ENCODE peak calls at places on chromosomes 13 and 19, in eight cellular contexts. One of them, this sample, is unnamed.

GRCh38 chr19:44741841-44742352 is 6.6 kb upstream of the BCL3 start:
- DNase-seq in pancreas: peak
- DNase-seq in vagina: peak
- DNase-seq in tibial nerve: peak
- DNase-seq in activated CD8-positive, alpha-beta T cell treated with anti-CD3 and anti-CD28 coated beads for 36 hours: peak
- DNase-seq in neural crest cell: no peak
- DNase-seq in RWPE2: peak
- DNase-seq in BJ: peak
- DNase-seq in this sample: no peak

GRCh38 chr19:38224014-38224862 is at the start of gene DPF1:
- DNase-seq in activated CD8-positive, alpha-beta T cell treated with anti-CD3 and anti-CD28 coated beads for 36 hours: peak
- DNase-seq in tibial nerve: no peak
- DNase-seq in vagina: no peak
- DNase-seq in pancreas: peak
- DNase-seq in RWPE2: peak
- DNase-seq in neural crest cell: peak
- DNase-seq in BJ: no peak
- DNase-seq in this sample: peak

GRCh38 chr19:51091895-51092873 is 9.5 kb upstream of the KLK14 start:
- DNase-seq in activated CD8-positive, alpha-beta T cell treated with anti-CD3 and anti-CD28 coated beads for 36 hours: no peak
- DNase-seq in BJ: no peak
- DNase-seq in RWPE2: no peak
- DNase-seq in neural crest cell: no peak
- DNase-seq in vagina: no peak
- DNase-seq in tibial nerve: no peak
- DNase-seq in pancreas: no peak
- DNase-seq in this sample: no peak

GRCh38 chr13:74061939-74062595 is 72.1 kb downstream of the KLF12 start:
- DNase-seq in tibial nerve: no peak
- DNase-seq in RWPE2: no peak
- DNase-seq in pancreas: no peak
- DNase-seq in vagina: no peak
- DNase-seq in BJ: peak
- DNase-seq in activated CD8-positive, alpha-beta T cell treated with anti-CD3 and anti-CD28 coated beads for 36 hours: peak
- DNase-seq in neural crest cell: no peak
- DNase-seq in this sample: peak

GRCh38 chr13:112928958-112929777 is 39.8 kb upstream of the MCF2L start:
- DNase-seq in vagina: no peak
- DNase-seq in neural crest cell: no peak
- DNase-seq in tibial nerve: no peak
- DNase-seq in BJ: no peak
- DNase-seq in pancreas: no peak
- DNase-seq in activated CD8-positive, alpha-beta T cell treated with anti-CD3 and anti-CD28 coated beads for 36 hours: no peak
- DNase-seq in RWPE2: no peak
- DNase-seq in this sample: no peak

GRCh38 chr19:17530586-17530985 is 19.1 kb downstream of the PGLS start:
- DNase-seq in tibial nerve: no peak
- DNase-seq in pancreas: no peak
- DNase-seq in BJ: no peak
- DNase-seq in activated CD8-positive, alpha-beta T cell treated with anti-CD3 and anti-CD28 coated beads for 36 hours: no peak
- DNase-seq in vagina: no peak
- DNase-seq in neural crest cell: no peak
- DNase-seq in RWPE2: no peak
- DNase-seq in this sample: no peak

GRCh38 chr13:40470665-40471064 is 195.8 kb downstream of the FOXO1 start:
- DNase-seq in RWPE2: no peak
- DNase-seq in vagina: no peak
- DNase-seq in tibial nerve: peak
- DNase-seq in neural crest cell: no peak
- DNase-seq in activated CD8-positive, alpha-beta T cell treated with anti-CD3 and anti-CD28 coated beads for 36 hours: no peak
- DNase-seq in BJ: no peak
- DNase-seq in pancreas: no peak
- DNase-seq in this sample: no peak

GRCh38 chr19:18473003-18473705 is 35.2 kb upstream of the ISYNA1 start:
- DNase-seq in BJ: no peak
- DNase-seq in activated CD8-positive, alpha-beta T cell treated with anti-CD3 and anti-CD28 coated beads for 36 hours: no peak
- DNase-seq in tibial nerve: no peak
- DNase-seq in pancreas: no peak
- DNase-seq in neural crest cell: no peak
- DNase-seq in vagina: no peak
- DNase-seq in RWPE2: no peak
- DNase-seq in this sample: no peak

DNA sequence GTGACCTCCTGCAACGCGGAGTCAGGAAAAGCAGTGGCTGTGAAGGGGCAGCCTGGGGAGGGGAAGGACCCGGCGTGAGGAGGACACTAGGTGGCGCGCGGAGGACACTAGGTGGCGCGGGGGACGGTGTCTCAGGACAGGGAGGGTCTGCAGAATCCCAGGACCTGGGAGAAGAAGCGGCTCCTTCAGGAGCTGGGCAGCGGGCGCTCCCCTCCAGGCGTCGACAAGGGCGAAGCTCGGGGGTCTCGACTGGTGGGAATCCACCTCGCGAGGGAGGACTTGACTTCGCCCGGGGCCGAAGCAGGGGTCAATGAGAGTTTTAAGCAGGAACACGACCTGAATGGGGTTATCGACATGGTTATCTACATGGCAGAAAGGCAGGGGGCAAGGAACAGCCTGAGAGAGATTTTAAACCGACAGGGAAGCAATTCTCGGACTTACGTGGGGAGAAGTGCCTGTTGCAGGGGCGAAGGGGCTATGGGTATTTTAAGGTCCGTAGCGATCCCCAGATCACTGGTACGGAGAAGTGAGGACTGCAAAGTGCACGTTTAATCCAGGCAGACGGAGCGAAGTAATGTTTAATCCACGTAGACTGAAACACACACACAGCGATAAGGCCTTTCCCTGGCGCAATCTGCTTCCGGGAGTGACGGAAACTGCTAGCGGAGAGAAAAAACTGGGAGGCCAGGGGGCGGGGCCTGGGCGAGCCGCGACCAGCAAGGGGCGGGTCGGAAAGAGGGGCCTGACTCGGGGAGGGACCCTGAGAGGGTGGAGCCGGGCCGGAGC is at the start of gene ZNF616:
- DNase-seq in BJ: peak
- DNase-seq in activated CD8-positive, alpha-beta T cell treated with anti-CD3 and anti-CD28 coated beads for 36 hours: peak
- DNase-seq in RWPE2: peak
- DNase-seq in neural crest cell: peak
- DNase-seq in pancreas: peak
- DNase-seq in vagina: peak
- DNase-seq in tibial nerve: peak
- DNase-seq in this sample: peak
- TF ChIP-seq CTCF in BJ: peak
- TF ChIP-seq CTCF in activated CD8-positive, alpha-beta T cell treated with anti-CD3 and anti-CD28 coated beads for 36 hours: peak
- TF ChIP-seq CTCF in RWPE2: peak
- TF ChIP-seq CTCF in neural crest cell: peak
- TF ChIP-seq CTCF in pancreas: peak
- TF ChIP-seq CTCF in vagina: peak
- TF ChIP-seq CTCF in tibial nerve: peak
- TF ChIP-seq CTCF in this sample: peak

DNA sequence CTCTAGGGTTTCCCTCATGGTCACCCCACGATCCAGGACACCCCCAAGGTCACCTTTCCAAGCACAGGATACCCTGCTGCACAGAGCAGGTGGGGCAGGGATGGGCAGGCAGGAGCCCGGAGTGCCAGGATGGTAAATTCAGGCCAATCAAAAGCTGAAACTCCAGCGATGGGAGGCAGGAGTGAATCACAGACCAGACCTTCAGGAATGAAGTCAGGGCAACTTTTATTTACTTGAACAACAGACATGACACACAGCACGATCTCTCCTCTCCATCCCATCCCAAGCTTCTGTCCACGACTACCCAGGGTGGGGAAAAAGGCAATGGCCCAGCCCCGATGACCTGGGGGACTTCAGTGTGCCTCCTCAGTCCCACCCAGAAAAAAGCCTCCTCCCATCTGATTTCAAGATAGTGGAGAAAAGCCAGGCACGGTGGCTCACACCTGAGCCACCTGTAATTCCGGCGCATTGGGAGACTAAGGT is 39.1 kb downstream of the ZSWIM4 start:
- DNase-seq in neural crest cell: no peak
- DNase-seq in pancreas: no peak
- DNase-seq in vagina: no peak
- DNase-seq in BJ: no peak
- DNase-seq in activated CD8-positive, alpha-beta T cell treated with anti-CD3 and anti-CD28 coated beads for 36 hours: no peak
- DNase-seq in tibial nerve: no peak
- DNase-seq in RWPE2: no peak
- DNase-seq in this sample: no peak
- TF ChIP-seq CTCF in neural crest cell: no peak
- TF ChIP-seq CTCF in pancreas: no peak
- TF ChIP-seq CTCF in vagina: no peak
- TF ChIP-seq CTCF in BJ: no peak
- TF ChIP-seq CTCF in activated CD8-positive, alpha-beta T cell treated with anti-CD3 and anti-CD28 coated beads for 36 hours: no peak
- TF ChIP-seq CTCF in tibial nerve: no peak
- TF ChIP-seq CTCF in RWPE2: no peak
- TF ChIP-seq CTCF in this sample: no peak

GRCh38 chr13:44972956-44973581 is 16.2 kb downstream of the NUFIP1 start:
- DNase-seq in neural crest cell: no peak
- DNase-seq in activated CD8-positive, alpha-beta T cell treated with anti-CD3 and anti-CD28 coated beads for 36 hours: no peak
- DNase-seq in vagina: no peak
- DNase-seq in BJ: no peak
- DNase-seq in tibial nerve: no peak
- DNase-seq in RWPE2: no peak
- DNase-seq in pancreas: no peak
- DNase-seq in this sample: no peak
- TF ChIP-seq CTCF in neural crest cell: peak
- TF ChIP-seq CTCF in activated CD8-positive, alpha-beta T cell treated with anti-CD3 and anti-CD28 coated beads for 36 hours: peak
- TF ChIP-seq CTCF in vagina: no peak
- TF ChIP-seq CTCF in BJ: peak
- TF ChIP-seq CTCF in tibial nerve: peak
- TF ChIP-seq CTCF in RWPE2: peak
- TF ChIP-seq CTCF in pancreas: peak
- TF ChIP-seq CTCF in this sample: peak

DNA sequence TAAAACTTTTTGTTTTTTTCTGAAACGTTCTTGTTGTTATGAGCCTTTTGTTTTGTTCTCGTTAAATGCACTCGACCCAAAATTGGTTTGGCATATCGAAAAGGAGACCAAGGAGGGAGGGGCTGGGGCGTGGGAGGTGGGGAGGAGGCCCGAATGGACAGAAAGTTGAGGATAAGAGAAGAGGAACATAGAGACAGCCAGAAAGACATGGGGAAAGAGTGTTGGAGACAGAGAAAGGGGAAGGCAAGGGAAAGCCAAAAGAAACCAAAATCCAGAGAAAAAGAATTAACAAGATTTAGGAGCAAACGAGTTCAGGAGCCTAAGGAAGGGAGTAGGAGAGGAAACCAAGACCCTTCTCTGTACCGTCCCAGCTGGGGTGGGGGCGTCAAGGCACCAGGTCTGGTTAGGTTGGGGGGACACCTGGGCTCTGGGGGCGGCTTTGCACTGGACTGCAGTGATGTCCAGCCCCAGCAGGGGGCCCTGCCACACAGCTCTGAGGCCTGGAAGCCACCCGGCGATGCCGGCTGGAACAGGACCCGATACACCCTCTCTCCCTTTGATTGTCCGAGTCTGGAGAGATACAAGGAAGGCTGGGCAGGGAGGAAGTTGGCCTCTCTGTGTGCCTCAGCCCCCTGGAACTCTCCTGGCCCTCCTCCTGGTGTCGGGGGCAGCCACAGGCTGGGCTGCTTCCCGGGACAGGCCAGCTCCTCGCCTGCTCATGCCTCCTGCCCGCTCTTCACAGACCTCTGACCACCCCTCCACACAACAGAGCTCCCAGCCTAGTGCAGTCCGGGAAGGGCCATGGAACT is 11.6 kb upstream of the ASF1B start:
- DNase-seq in RWPE2: no peak
- DNase-seq in BJ: no peak
- DNase-seq in activated CD8-positive, alpha-beta T cell treated with anti-CD3 and anti-CD28 coated beads for 36 hours: peak
- DNase-seq in pancreas: peak
- DNase-seq in tibial nerve: peak
- DNase-seq in vagina: no peak
- DNase-seq in neural crest cell: peak
- DNase-seq in this sample: peak
- TF ChIP-seq CTCF in RWPE2: peak
- TF ChIP-seq CTCF in BJ: peak
- TF ChIP-seq CTCF in activated CD8-positive, alpha-beta T cell treated with anti-CD3 and anti-CD28 coated beads for 36 hours: peak
- TF ChIP-seq CTCF in pancreas: peak
- TF ChIP-seq CTCF in tibial nerve: peak
- TF ChIP-seq CTCF in vagina: peak
- TF ChIP-seq CTCF in neural crest cell: peak
- TF ChIP-seq CTCF in this sample: peak

GRCh38 chr19:10226021-10226375 is 5.1 kb downstream of the S1PR2 start:
- DNase-seq in neural crest cell: no peak
- DNase-seq in RWPE2: no peak
- DNase-seq in BJ: no peak
- DNase-seq in activated CD8-positive, alpha-beta T cell treated with anti-CD3 and anti-CD28 coated beads for 36 hours: no peak
- DNase-seq in vagina: no peak
- DNase-seq in pancreas: no peak
- DNase-seq in tibial nerve: no peak
- DNase-seq in this sample: no peak

GRCh38 chr19:10226376-10227214 is 4.5 kb downstream of the S1PR2 start:
- DNase-seq in BJ: peak
- DNase-seq in neural crest cell: peak
- DNase-seq in tibial nerve: peak
- DNase-seq in activated CD8-positive, alpha-beta T cell treated with anti-CD3 and anti-CD28 coated beads for 36 hours: no peak
- DNase-seq in pancreas: no peak
- DNase-seq in RWPE2: no peak
- DNase-seq in vagina: no peak
- DNase-seq in this sample: no peak

GRCh38 chr19:10228393-10228792 is 2.7 kb downstream of the S1PR2 start:
- DNase-seq in tibial nerve: no peak
- DNase-seq in activated CD8-positive, alpha-beta T cell treated with anti-CD3 and anti-CD28 coated beads for 36 hours: no peak
- DNase-seq in RWPE2: no peak
- DNase-seq in neural crest cell: no peak
- DNase-seq in BJ: no peak
- DNase-seq in pancreas: no peak
- DNase-seq in vagina: no peak
- DNase-seq in this sample: no peak

GRCh38 chr19:10228925-10229324 is 2.2 kb downstream of the S1PR2 start:
- DNase-seq in vagina: no peak
- DNase-seq in activated CD8-positive, alpha-beta T cell treated with anti-CD3 and anti-CD28 coated beads for 36 hours: peak
- DNase-seq in tibial nerve: no peak
- DNase-seq in BJ: no peak
- DNase-seq in pancreas: no peak
- DNase-seq in RWPE2: no peak
- DNase-seq in neural crest cell: no peak
- DNase-seq in this sample: peak

DNA sequence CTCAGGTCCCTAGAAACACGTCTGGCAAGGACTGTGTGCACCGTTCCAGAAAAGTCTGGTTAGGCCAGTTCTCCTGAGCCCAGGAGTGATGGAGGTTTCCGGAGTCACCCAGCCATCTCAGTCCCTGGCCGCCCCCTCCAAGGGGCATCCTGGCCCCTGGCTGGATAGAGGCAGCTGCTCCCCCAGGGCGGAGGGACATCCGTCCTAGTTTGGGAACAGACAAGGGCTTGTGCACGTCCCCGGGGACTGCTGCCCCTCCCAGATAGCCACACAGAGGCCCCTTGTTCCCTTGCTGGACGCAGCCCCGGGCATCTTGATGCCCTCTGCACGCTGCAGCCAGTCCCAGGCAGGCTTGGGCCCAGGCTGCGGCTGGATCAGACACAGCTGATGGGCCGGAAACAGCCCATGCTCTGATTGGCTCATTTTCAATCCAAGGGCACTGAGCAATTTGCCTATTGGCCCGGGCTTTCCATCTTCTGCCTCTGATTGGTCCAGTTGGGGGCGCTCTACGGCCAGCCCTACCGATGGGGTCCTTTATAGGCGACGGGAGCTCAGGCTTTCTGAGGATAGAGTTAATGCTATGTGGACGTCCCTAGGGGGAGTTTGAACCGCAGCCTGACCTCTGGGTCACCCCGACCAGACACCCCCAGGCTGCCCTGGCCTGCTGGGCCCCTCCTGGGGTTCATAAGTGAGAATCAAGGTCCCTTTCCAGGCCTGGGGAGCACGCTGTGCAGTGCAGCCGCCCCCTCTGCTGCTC is 3.7 kb downstream of the S1PR2 start:
- DNase-seq in pancreas: no peak
- DNase-seq in vagina: no peak
- DNase-seq in RWPE2: no peak
- DNase-seq in neural crest cell: peak
- DNase-seq in BJ: no peak
- DNase-seq in tibial nerve: peak
- DNase-seq in activated CD8-positive, alpha-beta T cell treated with anti-CD3 and anti-CD28 coated beads for 36 hours: peak
- DNase-seq in this sample: no peak
- TF ChIP-seq CTCF in pancreas: no peak
- TF ChIP-seq CTCF in vagina: no peak
- TF ChIP-seq CTCF in RWPE2: no peak
- TF ChIP-seq CTCF in neural crest cell: no peak
- TF ChIP-seq CTCF in BJ: no peak
- TF ChIP-seq CTCF in tibial nerve: peak
- TF ChIP-seq CTCF in activated CD8-positive, alpha-beta T cell treated with anti-CD3 and anti-CD28 coated beads for 36 hours: no peak
- TF ChIP-seq CTCF in this sample: no peak